ENCODE peak calls at places on chromosomes 3 and 15, in nine cellular contexts. E is psoas muscle, P is spleen, K is upper lobe of right lung, B is esophagus squamous epithelium, A is hepatocyte, Q is AG04450, C is endodermal cell, F is lower lobe of right lung. W is an unnamed sample.

GRCh38 chr15:47194718-47195117 is 522.6 kb upstream of the SEMA6D start:
- DNase-seq in E (no peak), P (no peak), K (no peak), B (no peak), A (peak), Q (peak), C (no peak), F (no peak), W (no peak)

GRCh38 chr15:56528136-56528535 is 63.2 kb upstream of the MNS1 start:
- DNase-seq in E (no peak), P (no peak), K (no peak), B (no peak), A (no peak), Q (no peak), C (no peak), F (no peak), W (no peak)

GRCh38 chr3:167626490-167626889 is 27.3 kb downstream of the WDR49 start:
- DNase-seq in E (no peak), P (no peak), K (no peak), B (no peak), A (peak), Q (no peak), C (no peak), F (no peak), W (no peak)

GRCh38 chr15:95929232-95929846 is 401.2 kb upstream of the NR2F2 start:
- DNase-seq in E (no peak), P (no peak), K (no peak), B (no peak), A (no peak), Q (no peak), C (no peak), F (no peak), W (no peak)

GRCh38 chr3:31789429-31789828 is 191.6 kb downstream of the OSBPL10 start:
- DNase-seq in E (no peak), P (no peak), K (no peak), B (no peak), A (no peak), Q (no peak), C (no peak), F (no peak), W (no peak)

GRCh38 chr15:37100109-37100873 is at the start of gene MEIS2:
- DNase-seq in E (peak), P (peak), K (peak), B (peak), A (peak), Q (peak), C (peak), F (peak), W (peak)

GRCh38 chr3:149442845-149443544 is 31.5 kb upstream of the TM4SF4 start:
- DNase-seq in E (no peak), P (no peak), K (no peak), B (no peak), A (no peak), Q (no peak), C (no peak), F (no peak), W (no peak)

GRCh38 chr3:38118421-38119247 is 18.3 kb downstream of the ACAA1 start:
- DNase-seq in E (no peak), P (peak), K (no peak), B (no peak), A (no peak), Q (no peak), C (no peak), F (no peak), W (peak)

GRCh38 chr3:45010718-45011355 is 15.3 kb upstream of the CLEC3B start:
- DNase-seq in E (no peak), P (no peak), K (no peak), B (no peak), A (no peak), Q (no peak), C (no peak), F (no peak), W (no peak)
- H3K27ac ChIP-seq in E (peak), P (peak), K (peak), B (peak), A (peak), Q (peak), C (peak), F (peak), W (peak)

GRCh38 chr3:187292631-187293513 is 1.3 kb upstream of the MASP1 start:
- DNase-seq in E (no peak), P (no peak), K (no peak), B (no peak), A (no peak), Q (no peak), C (no peak), F (no peak), W (no peak)
- H3K4me3 ChIP-seq in E (no peak), P (no peak), K (no peak), B (no peak), A (no peak), Q (no peak), C (no peak), F (no peak), W (no peak)

GRCh38 chr15:64211696-64212095 is 48.9 kb upstream of the PPIB start:
- DNase-seq in E (no peak), P (no peak), K (no peak), B (no peak), A (no peak), Q (no peak), C (no peak), F (no peak), W (no peak)

GRCh38 chr15:64205202-64205601 is 42.4 kb upstream of the PPIB start:
- DNase-seq in E (no peak), P (no peak), K (no peak), B (no peak), A (no peak), Q (no peak), C (no peak), F (no peak), W (no peak)

GRCh38 chr15:64213646-64214045 is 50.8 kb upstream of the PPIB start:
- DNase-seq in E (no peak), P (no peak), K (no peak), B (no peak), A (no peak), Q (no peak), C (no peak), F (no peak), W (no peak)

GRCh38 chr15:64209680-64210334 is 47.0 kb upstream of the PPIB start:
- DNase-seq in E (no peak), P (no peak), K (no peak), B (no peak), A (peak), Q (peak), C (no peak), F (no peak), W (no peak)
- TF ChIP-seq CTCF in E (peak), P (no peak), K (peak), B (peak), A (peak), Q (peak), C (peak), F (peak), W (peak)

GRCh38 chr15:40054056-40054745 is 15.2 kb upstream of the SRP14 start:
- DNase-seq in E (no peak), P (peak), K (no peak), B (no peak), A (no peak), Q (no peak), C (no peak), F (no peak), W (peak)
- H3K27ac ChIP-seq in E (peak), P (peak), K (no peak), B (peak), A (no peak), Q (peak), C (no peak), F (no peak), W (no peak)

W was measured in coronary artery.